ENCODE peak calls at places on chromosome 7, in seven cellular contexts. O is tibial artery, Y is sigmoid colon, R is upper lobe of left lung, W is prostate gland, P is left lung, I is esophagus squamous epithelium. Q is an unnamed sample.

GRCh38 chr7:131327049-131327625 is 539 bp upstream of the MKLN1 start:
- DNase-seq in O (peak), Y (no peak), R (peak), W (peak), P (peak), I (no peak), Q (no peak)

GRCh38 chr7:151088856-151089699 is 2.8 kb downstream of the AGAP3 start:
- DNase-seq in O (peak), Y (peak), R (peak), W (peak), P (peak), I (peak), Q (peak)

GRCh38 chr7:116777613-116778380 is 84.6 kb upstream of the CAPZA2 start:
- DNase-seq in O (no peak), Y (no peak), R (no peak), W (no peak), P (no peak), I (no peak), Q (no peak)

GRCh38 chr7:92831716-92832622 is 4.4 kb downstream of the CDK6 start:
- DNase-seq in O (no peak), Y (no peak), R (no peak), W (no peak), P (no peak), I (no peak), Q (no peak)

GRCh38 chr7:522071-522937 is 2.7 kb upstream of the PDGFA start:
- DNase-seq in O (no peak), Y (no peak), R (peak), W (peak), P (peak), I (no peak), Q (no peak)

GRCh38 chr7:152180048-152180447 is 154.6 kb downstream of the GALNT11 start:
- DNase-seq in O (no peak), Y (no peak), R (no peak), W (no peak), P (no peak), I (no peak), Q (no peak)

GRCh38 chr7:120717166-120717565 is 140.8 kb downstream of the TSPAN12 start:
- DNase-seq in O (no peak), Y (no peak), R (no peak), W (no peak), P (no peak), I (no peak), Q (no peak)

GRCh38 chr7:93574646-93575554 is at the start of gene CALCR:
- DNase-seq in O (no peak), Y (no peak), R (no peak), W (no peak), P (peak), I (no peak), Q (no peak)

GRCh38 chr7:34845666-34846361 is 187.8 kb downstream of the NPSR1 start:
- DNase-seq in O (no peak), Y (no peak), R (no peak), W (no peak), P (no peak), I (no peak), Q (no peak)

GRCh38 chr7:6278749-6279310 is 6.4 kb upstream of the CYTH3 start:
- DNase-seq in O (no peak), Y (peak), R (no peak), W (no peak), P (no peak), I (no peak), Q (no peak)
- TF ChIP-seq CTCF in O (no peak), Y (no peak), R (no peak), W (no peak), P (no peak), I (no peak), Q (no peak)

GRCh38 chr7:23332881-23333612 is 33.9 kb downstream of the MALSU1 start:
- DNase-seq in O (no peak), Y (no peak), R (no peak), W (no peak), P (no peak), I (no peak), Q (no peak)
- H3K27ac ChIP-seq in O (no peak), Y (no peak), R (peak), W (no peak), P (peak), I (peak), Q (peak)

DNA sequence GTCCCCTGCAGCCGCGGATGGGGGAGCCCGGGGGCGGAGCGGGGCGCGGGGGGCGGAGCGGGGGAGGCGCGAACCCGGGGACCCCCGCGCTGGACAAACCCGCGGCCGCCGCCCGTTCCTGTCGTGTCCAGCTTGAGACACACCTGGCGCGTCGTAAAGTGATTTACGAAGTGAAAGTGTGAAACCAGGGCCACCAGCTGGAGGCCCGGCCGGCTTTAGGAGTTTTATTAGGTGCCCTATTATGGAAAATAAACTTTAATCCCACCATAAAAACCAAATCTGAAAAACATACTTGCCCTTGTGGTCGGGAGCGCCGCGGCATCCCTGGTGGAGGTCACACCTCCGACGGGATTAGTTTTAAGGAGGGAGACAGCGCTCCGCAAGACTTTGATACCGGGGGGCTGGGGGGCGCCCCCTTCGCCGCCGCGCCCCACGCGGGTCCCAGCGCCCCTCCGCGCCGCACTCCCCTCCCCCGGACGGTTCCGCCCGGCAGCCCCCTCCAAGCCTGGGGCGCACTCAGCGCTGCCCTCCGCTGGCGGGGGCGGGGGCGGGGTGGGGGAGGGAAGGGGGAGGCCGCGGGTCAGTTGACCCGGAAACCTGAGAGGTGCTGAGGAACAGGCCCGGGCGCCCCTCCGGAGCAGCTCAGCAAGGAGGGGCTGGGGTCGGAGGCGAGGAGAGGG is 10.3 kb downstream of the MNX1 start:
- DNase-seq in O (peak), Y (no peak), R (no peak), W (no peak), P (no peak), I (no peak), Q (no peak)
- TF ChIP-seq CTCF in O (no peak), Y (no peak), R (no peak), W (no peak), P (no peak), I (no peak), Q (no peak)

DNA sequence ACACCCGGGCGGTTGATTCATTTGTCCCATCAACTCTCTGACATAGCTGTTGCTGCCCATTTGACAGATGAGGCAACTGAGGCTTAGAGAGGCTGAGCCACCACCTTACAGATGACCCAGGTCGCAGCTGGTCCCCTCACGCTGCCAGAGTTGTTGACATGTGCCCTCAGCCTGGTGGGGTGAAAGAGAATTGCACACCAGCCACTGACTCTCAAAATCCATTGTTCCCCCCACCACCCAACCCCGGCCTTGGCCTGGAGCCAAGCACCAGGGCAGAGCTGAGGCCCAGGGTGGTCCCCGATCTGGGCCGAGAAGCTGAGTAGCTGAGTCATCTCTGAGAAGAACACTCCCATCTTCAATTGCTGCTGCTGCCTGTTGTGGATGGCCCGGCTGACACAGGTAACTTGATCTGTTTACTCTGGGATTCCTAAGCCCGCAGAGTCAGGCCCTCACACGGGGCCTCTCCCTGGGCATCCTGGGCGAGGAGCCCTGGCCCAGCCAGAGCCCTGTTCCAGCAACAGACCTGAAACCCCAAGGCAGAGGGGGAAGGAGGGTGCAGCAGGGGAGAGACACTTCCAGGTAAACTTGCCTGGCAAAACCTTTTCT is 27.5 kb downstream of the PVRIG start:
- DNase-seq in O (no peak), Y (no peak), R (peak), W (peak), P (peak), I (no peak), Q (peak)
- H3K27ac ChIP-seq in O (no peak), Y (no peak), R (no peak), W (peak), P (no peak), I (peak), Q (peak)

GRCh38 chr7:2299131-2299829 is 15.0 kb downstream of the SNX8 start:
- DNase-seq in O (no peak), Y (no peak), R (peak), W (no peak), P (peak), I (no peak), Q (no peak)
- TF ChIP-seq CTCF in O (no peak), Y (no peak), R (no peak), W (no peak), P (no peak), I (no peak), Q (no peak)

GRCh38 chr7:135889823-135890222 is 87.3 kb downstream of the MTPN start:
- DNase-seq in O (no peak), Y (no peak), R (no peak), W (no peak), P (no peak), I (no peak), Q (no peak)
- H3K27ac ChIP-seq in O (no peak), Y (no peak), R (no peak), W (no peak), P (no peak), I (no peak), Q (no peak)

GRCh38 chr7:137657476-137658193 is 189.1 kb downstream of the DGKI start:
- DNase-seq in O (no peak), Y (no peak), R (no peak), W (no peak), P (no peak), I (no peak), Q (no peak)
- TF ChIP-seq CTCF in O (no peak), Y (no peak), R (no peak), W (no peak), P (no peak), I (no peak), Q (no peak)

GRCh38 chr7:117800406-117800805 is 72.8 kb downstream of the CTTNBP2 start:
- DNase-seq in O (no peak), Y (no peak), R (no peak), W (no peak), P (no peak), I (no peak), Q (no peak)

GRCh38 chr7:117796889-117797288 is 76.4 kb downstream of the CTTNBP2 start:
- DNase-seq in O (no peak), Y (no peak), R (no peak), W (no peak), P (no peak), I (no peak), Q (no peak)

GRCh38 chr7:117803476-117803875 is 69.8 kb downstream of the CTTNBP2 start:
- DNase-seq in O (no peak), Y (no peak), R (no peak), W (no peak), P (no peak), I (no peak), Q (no peak)

GRCh38 chr7:117802660-117803059 is 70.6 kb downstream of the CTTNBP2 start:
- DNase-seq in O (no peak), Y (no peak), R (no peak), W (no peak), P (no peak), I (no peak), Q (no peak)

GRCh38 chr7:117800841-117801240 is 72.4 kb downstream of the CTTNBP2 start:
- DNase-seq in O (no peak), Y (no peak), R (no peak), W (no peak), P (no peak), I (no peak), Q (no peak)
- H3K27ac ChIP-seq in O (no peak), Y (no peak), R (no peak), W (no peak), P (no peak), I (no peak), Q (no peak)